ENCODE peak calls at places on chromosomes 6 and 20, in eight cellular contexts. X is cardiac muscle cell, Y is K562, H is foreskin fibroblast, R is choroid plexus epithelial cell, O is foreskin keratinocyte, B is lung, W is fibroblast of lung. C is an unnamed sample.

GRCh38 chr6:17200395-17200794 is 80.8 kb upstream of the RBM24 start:
- DNase-seq in X (no peak), O (no peak), W (no peak), R (no peak), B (no peak), Y (no peak), H (no peak), C (no peak)

GRCh38 chr6:145374566-145374965 is 360.8 kb downstream of the EPM2A start:
- DNase-seq in Y (no peak), O (no peak), X (no peak), B (no peak), R (no peak), H (no peak), W (no peak), C (no peak)

GRCh38 chr20:10276886-10277580 is 58.4 kb downstream of the SNAP25 start:
- DNase-seq in B (no peak), R (no peak), X (no peak), W (no peak), Y (no peak), H (no peak), O (no peak), C (no peak)

GRCh38 chr6:167146173-167146572 is 11.6 kb downstream of the GPR31 start:
- DNase-seq in O (no peak), X (no peak), B (no peak), W (no peak), H (no peak), Y (no peak), R (no peak), C (no peak)

GRCh38 chr6:155155787-155156447 is 107.9 kb upstream of the CLDN20 start:
- DNase-seq in Y (no peak), H (no peak), X (no peak), B (no peak), R (no peak), O (no peak), W (no peak), C (no peak)

GRCh38 chr6:42453649-42454427 is 2.1 kb upstream of the TRERF1 start:
- DNase-seq in H (peak; percentile 37), W (peak; percentile 66), B (no peak), X (peak; percentile 47), O (no peak), Y (no peak), R (peak; percentile 33), C (no peak)

GRCh38 chr20:47453167-47453782 is 48.4 kb upstream of the NCOA3 start:
- DNase-seq in H (peak; percentile 95), X (peak; percentile 79), Y (no peak), R (peak; percentile 79), O (peak; percentile 88), W (peak; percentile 92), B (no peak), C (peak; percentile 43)

GRCh38 chr6:113860165-113860955 is 3.2 kb downstream of the MARCKS start:
- DNase-seq in X (peak; percentile 66), R (peak; percentile 63), W (peak; percentile 49), B (no peak), Y (no peak), O (no peak), H (no peak), C (no peak)

GRCh38 chr20:63409834-63410435 is 48.8 kb upstream of the CHRNA4 start:
- DNase-seq in W (no peak), H (no peak), O (no peak), B (no peak), Y (no peak), R (no peak), X (no peak), C (no peak)

GRCh38 chr6:113856011-113856551 is 1.1 kb upstream of the MARCKS start:
- DNase-seq in R (peak; percentile 76), X (peak; percentile 72), O (peak; percentile 44), B (no peak), Y (no peak), W (peak; percentile 66), H (peak; percentile 36), C (no peak)

GRCh38 chr6:56359201-56359899 is 112.0 kb upstream of the COL21A1 start:
- DNase-seq in X (peak; percentile 84), B (peak; percentile 64), R (peak; percentile 87), W (peak; percentile 63), Y (peak; percentile 63), H (peak; percentile 52), O (no peak), C (peak; percentile 43)

GRCh38 chr20:62336775-62337557 is 30.1 kb downstream of the LAMA5 start:
- DNase-seq in X (no peak), O (no peak), Y (no peak), H (no peak), W (no peak), R (no peak), B (no peak), C (no peak)

GRCh38 chr6:128310061-128310460 is 210.3 kb downstream of the PTPRK start:
- DNase-seq in W (peak; percentile 26), B (no peak), X (no peak), Y (no peak), H (peak; percentile 2), O (no peak), R (no peak), C (no peak)

GRCh38 chr6:125155344-125155743 is 1.8 kb downstream of the TPD52L1 start:
- DNase-seq in O (no peak), R (no peak), W (no peak), B (no peak), X (no peak), Y (no peak), H (no peak), C (no peak)

GRCh38 chr20:47876348-47877056 is 91.2 kb upstream of the SULF2 start:
- DNase-seq in O (no peak), R (no peak), H (no peak), W (no peak), B (no peak), Y (no peak), X (no peak), C (no peak)

GRCh38 chr6:96528193-96528592 is 6.6 kb downstream of the UFL1 start:
- DNase-seq in Y (no peak), H (no peak), B (no peak), O (peak; percentile 5), W (no peak), R (no peak), X (no peak), C (no peak)

GRCh38 chr20:60202046-60202445 is 243.8 kb downstream of the CDH26 start:
- DNase-seq in R (no peak), Y (no peak), X (no peak), O (no peak), W (no peak), H (no peak), B (no peak), C (no peak)

GRCh38 chr6:90021701-90022100 is 127.4 kb downstream of the GJA10 start:
- DNase-seq in H (no peak), Y (no peak), O (no peak), X (no peak), W (no peak), B (no peak), R (no peak), C (no peak)

GRCh38 chr6:3318226-3318625 is 59.5 kb downstream of the PSMG4 start:
- DNase-seq in X (no peak), O (no peak), H (no peak), R (no peak), W (no peak), B (no peak), Y (no peak), C (no peak)

DNA sequence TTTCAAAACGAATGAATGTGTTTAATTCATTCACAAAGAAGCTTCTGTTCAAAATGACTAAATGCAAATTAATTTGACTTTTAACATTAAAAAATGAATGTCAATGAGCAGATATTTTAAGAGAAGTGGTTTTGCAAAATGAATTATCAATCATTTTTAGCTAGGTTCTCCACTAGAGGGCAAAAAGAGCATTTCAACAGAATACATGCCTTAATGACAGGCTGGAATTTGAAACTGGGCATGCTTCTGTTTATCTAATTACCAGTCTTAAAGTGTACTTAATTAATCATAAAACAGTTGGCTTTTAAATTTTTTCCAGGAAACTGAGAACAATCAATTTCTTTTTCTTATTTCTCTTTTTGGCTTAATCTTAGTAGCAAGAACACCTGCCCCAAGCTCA is 63.8 kb upstream of the TINAG start:
- DNase-seq in B (no peak), R (peak; percentile 63), W (peak; percentile 30), H (peak; percentile 14), Y (no peak), O (no peak), X (peak; percentile 44), C (no peak)
- TF ChIP-seq CTCF in B (no peak), R (peak; percentile 64), W (peak; percentile 64), H (peak; percentile 56), Y (no peak), O (peak; percentile 75), X (peak; percentile 60), C (peak; percentile 57)

DNA sequence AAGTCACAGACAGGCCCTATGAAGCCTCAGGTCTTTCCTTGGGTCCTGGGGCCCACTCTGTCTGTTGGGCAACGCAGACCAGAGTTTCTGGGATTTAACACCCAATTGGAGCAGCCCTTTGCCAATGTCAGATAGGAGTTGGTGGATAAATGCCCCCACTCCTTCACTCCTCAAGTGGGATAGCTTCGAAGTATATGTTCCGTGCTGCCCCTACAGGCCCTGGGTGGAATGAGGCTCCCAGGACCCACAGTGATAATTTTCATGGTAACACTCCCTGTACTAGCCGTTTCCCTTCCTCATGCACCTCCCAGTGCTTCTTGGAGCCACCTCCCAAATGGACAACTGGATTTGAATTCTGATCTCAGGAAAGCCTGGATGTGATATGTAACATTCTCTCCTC is 145.4 kb downstream of the FOXA2 start:
- DNase-seq in X (peak; percentile 1), H (no peak), B (no peak), W (no peak), R (no peak), Y (no peak), O (no peak), C (no peak)
- TF ChIP-seq CTCF in X (peak; percentile 26), H (no peak), B (no peak), W (peak; percentile 4), R (peak; percentile 37), Y (peak; percentile 59), O (peak; percentile 34), C (peak; percentile 12)

GRCh38 chr6:39224058-39224457 is 5.2 kb downstream of the KCNK5 start:
- DNase-seq in Y (no peak), R (no peak), O (no peak), B (peak; percentile 67), W (no peak), H (no peak), X (no peak), C (no peak)

GRCh38 chr6:39224523-39225182 is 4.6 kb downstream of the KCNK5 start:
- DNase-seq in R (no peak), X (no peak), B (no peak), H (no peak), W (no peak), O (no peak), Y (no peak), C (no peak)

GRCh38 chr6:39225543-39225942 is 3.7 kb downstream of the KCNK5 start:
- DNase-seq in X (no peak), O (no peak), R (no peak), Y (peak; percentile 71), W (no peak), B (no peak), H (no peak), C (no peak)

GRCh38 chr6:39221746-39222641 is 7.3 kb downstream of the KCNK5 start:
- DNase-seq in R (no peak), X (no peak), O (no peak), B (no peak), W (no peak), H (no peak), Y (peak; percentile 63), C (no peak)

GRCh38 chr6:39223535-39223934 is 5.7 kb downstream of the KCNK5 start:
- DNase-seq in Y (no peak), R (no peak), B (no peak), O (no peak), W (no peak), H (no peak), X (no peak), C (no peak)
- TF ChIP-seq CTCF in Y (no peak), R (no peak), B (no peak), O (no peak), W (no peak), H (no peak), X (no peak), C (no peak)

GRCh38 chr20:52812231-52812847 is 159.8 kb upstream of the TSHZ2 start:
- DNase-seq in Y (peak; percentile 15), B (no peak), X (no peak), R (no peak), H (no peak), O (no peak), W (no peak), C (no peak)
- TF ChIP-seq CTCF in Y (peak; percentile 17), B (no peak), X (no peak), R (no peak), H (no peak), O (peak; percentile 22), W (no peak), C (no peak)